ENCODE peak calls at places on chromosomes 4 and X, in four cellular contexts. H is pancreas, E is suprapubic skin, U is right atrium auricular region. R is an unnamed sample.

GRCh38 chrX:1394731-1395501 is 3.0 kb upstream of the SLC25A6 start:
- DNase-seq in H (no peak), E (no peak), U (no peak), R (peak; percentile 79)

GRCh38 chrX:13646154-13646549 is 6.8 kb upstream of the TCEANC start:
- DNase-seq in H (peak; percentile 35), E (no peak), U (no peak), R (no peak)

GRCh38 chr4:180664766-180665368 is 1578.3 kb upstream of the TENM3 start:
- DNase-seq in H (peak; percentile 61), E (no peak), U (peak; percentile 78), R (no peak)

GRCh38 chr4:90442619-90443018 is 315.4 kb downstream of the CCSER1 start:
- DNase-seq in H (no peak), E (no peak), U (no peak), R (no peak)

GRCh38 chr4:19539192-19539591 is 712.5 kb upstream of the SLIT2 start:
- DNase-seq in H (no peak), E (no peak), U (no peak), R (no peak)

GRCh38 chr4:187668683-187669082 is 326.9 kb upstream of the ZFP42 start:
- DNase-seq in H (no peak), E (no peak), U (no peak), R (no peak)

GRCh38 chr4:53098681-53099121 is 236.6 kb downstream of the RASL11B start:
- DNase-seq in H (no peak), E (no peak), U (no peak), R (no peak)

GRCh38 chr4:183838987-183839712 is 66.0 kb upstream of the STOX2 start:
- DNase-seq in H (no peak), E (no peak), U (no peak), R (no peak)

DNA sequence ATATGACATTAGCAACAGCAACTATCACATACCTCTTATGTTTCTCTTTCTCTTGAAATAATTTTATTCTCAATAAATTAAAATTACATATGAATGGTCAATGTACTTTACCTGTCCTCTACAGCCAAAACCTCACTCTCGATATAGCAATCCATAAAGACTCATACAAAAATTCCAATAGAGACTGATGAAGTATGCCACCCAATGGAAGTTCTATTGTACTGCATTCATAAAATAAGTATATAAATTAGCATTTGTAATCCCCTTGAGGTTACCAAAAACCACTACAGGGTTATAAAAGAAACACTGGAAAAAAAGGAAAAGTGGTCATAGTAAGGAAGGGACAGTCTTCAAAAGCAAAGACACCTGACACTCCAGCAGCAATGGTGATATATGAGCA is 32.8 kb downstream of the CLDN2 start:
- DNase-seq in H (no peak), E (no peak), U (no peak), R (no peak)
- TF ChIP-seq CTCF in H (peak; percentile 34), E (no peak), U (peak; percentile 56), R (peak; percentile 77)

DNA sequence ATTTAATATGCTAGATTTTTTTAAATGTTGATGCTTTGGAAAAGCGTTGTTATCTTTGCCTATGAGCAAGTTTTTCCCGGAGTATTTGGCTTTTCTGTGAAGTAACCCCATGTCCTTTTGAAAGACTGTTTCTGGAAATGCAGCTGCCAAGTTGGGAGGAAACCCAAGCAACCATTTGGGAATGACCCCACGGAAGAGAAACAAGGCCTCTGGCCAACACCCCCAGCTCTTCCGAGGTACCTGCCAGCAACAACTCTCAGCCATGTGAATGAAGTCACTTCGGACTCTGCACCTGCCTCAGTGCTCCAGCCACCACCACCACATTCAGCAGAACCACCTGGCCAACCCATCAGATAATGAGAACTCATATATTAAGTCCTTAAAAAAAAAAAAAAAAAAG is 36.2 kb upstream of the DHRSX start:
- DNase-seq in H (no peak), E (no peak), U (no peak), R (no peak)
- TF ChIP-seq CTCF in H (no peak), E (no peak), U (no peak), R (no peak)

DNA sequence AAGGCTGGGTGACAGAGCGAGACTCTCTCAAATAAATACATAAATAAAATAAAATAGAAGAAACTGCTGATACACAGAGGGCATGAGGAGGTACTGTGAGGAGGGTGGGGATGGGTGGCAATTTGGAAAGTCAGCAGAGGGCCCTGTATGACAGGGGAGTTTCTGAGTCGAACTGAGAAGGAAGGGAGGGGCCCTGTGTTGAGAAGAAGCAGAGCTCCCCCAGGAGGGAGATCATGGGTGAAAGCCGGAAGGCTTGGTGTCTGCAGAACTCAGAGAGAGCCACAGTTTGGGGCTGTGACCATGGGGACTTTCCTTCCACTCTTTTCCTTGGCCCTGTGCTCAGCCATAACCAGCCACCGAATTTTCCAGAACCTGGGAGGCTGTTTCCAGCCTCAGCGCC is 24.8 kb upstream of the AFAP1 start:
- DNase-seq in H (no peak), E (no peak), U (no peak), R (no peak)
- TF ChIP-seq CTCF in H (no peak), E (no peak), U (no peak), R (no peak)

GRCh38 chr4:106266201-106266600 is 49.8 kb downstream of the TBCK start:
- DNase-seq in H (no peak), E (no peak), U (no peak), R (no peak)
- TF ChIP-seq CTCF in H (peak; percentile 11), E (peak; percentile 29), U (peak; percentile 48), R (peak; percentile 89)

GRCh38 chr4:16161866-16162408 is 64.3 kb downstream of the TAPT1 start:
- DNase-seq in H (no peak), E (no peak), U (no peak), R (no peak)
- TF ChIP-seq CTCF in H (no peak), E (no peak), U (peak; percentile 15), R (no peak)

GRCh38 chrX:132470830-132471229 is 18.0 kb downstream of the MBNL3 start:
- DNase-seq in H (no peak), E (no peak), U (no peak), R (no peak)

GRCh38 chrX:132470179-132470578 is 18.7 kb downstream of the MBNL3 start:
- DNase-seq in H (no peak), E (no peak), U (no peak), R (no peak)

GRCh38 chrX:132474522-132474921 is 14.3 kb downstream of the MBNL3 start:
- DNase-seq in H (no peak), E (no peak), U (no peak), R (no peak)
- TF ChIP-seq CTCF in H (no peak), E (no peak), U (no peak), R (no peak)

DNA sequence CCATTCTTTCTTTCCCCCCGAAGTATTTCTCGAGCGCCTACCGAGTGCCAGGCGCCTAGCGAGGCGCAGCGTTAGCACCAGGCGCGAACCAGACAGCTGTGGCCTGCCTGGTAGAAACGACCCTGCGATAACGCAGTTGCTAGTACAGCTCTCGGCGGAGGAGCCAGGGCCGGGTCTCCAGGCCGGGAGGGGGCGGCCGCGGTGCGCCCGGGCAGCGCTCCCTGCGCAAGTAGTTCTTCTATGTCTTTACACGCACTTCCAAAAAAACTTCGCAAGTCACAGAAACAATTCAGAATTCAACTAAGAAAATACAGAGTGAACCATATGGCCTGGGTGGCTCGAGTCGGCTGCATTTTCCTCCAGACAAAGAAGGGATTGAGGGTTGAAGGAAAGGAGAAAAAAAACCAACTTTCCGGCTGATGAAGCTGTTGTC is 7.0 kb upstream of the NEUROG2 start:
- DNase-seq in H (peak; percentile 50), E (no peak), U (no peak), R (no peak)
- TF ChIP-seq CTCF in H (no peak), E (no peak), U (no peak), R (peak; percentile 38)

GRCh38 chrX:119579414-119579813 is 5.1 kb downstream of the UBE2A start:
- DNase-seq in H (no peak), E (no peak), U (no peak), R (no peak)

GRCh38 chrX:119573222-119573621 is 1.1 kb upstream of the UBE2A start:
- DNase-seq in H (no peak), E (no peak), U (no peak), R (no peak)

GRCh38 chrX:119573840-119574393 is 446 bp upstream of the UBE2A start:
- DNase-seq in H (peak; percentile 43), E (peak; percentile 76), U (no peak), R (no peak)

GRCh38 chrX:119570351-119570835 is 4.0 kb upstream of the UBE2A start:
- DNase-seq in H (no peak), E (no peak), U (no peak), R (no peak)

GRCh38 chrX:119574394-119575266 is at the start of gene UBE2A:
- DNase-seq in H (peak; percentile 88), E (peak; percentile 94), U (peak; percentile 92), R (peak; percentile 96)
- TF ChIP-seq CTCF in H (no peak), E (peak; percentile 53), U (peak; percentile 62), R (peak; percentile 75)